ENCODE peak calls at places on chromosome 19, in six cellular contexts. One of them, this sample, is unnamed. For H3K4me1, the result is how much of the 10 kb centered on the place peaks cover.

GRCh38 chr19:13013649-13014048 is 18.4 kb downstream of the NFIX start:
- DNase-seq in HepG2: no peak
- DNase-seq in adipocyte: no peak
- DNase-seq in heart left ventricle: no peak
- DNase-seq in Panc1: no peak
- DNase-seq in CD8-positive, alpha-beta memory T cell: no peak
- DNase-seq in this sample: no peak

GRCh38 chr19:1651061-1651547 is 1.3 kb downstream of the TCF3 start:
- DNase-seq in HepG2: no peak
- DNase-seq in adipocyte: peak
- DNase-seq in heart left ventricle: no peak
- DNase-seq in Panc1: no peak
- DNase-seq in CD8-positive, alpha-beta memory T cell: peak
- DNase-seq in this sample: peak

GRCh38 chr19:38209671-38210457 is 14.2 kb downstream of the DPF1 start:
- DNase-seq in HepG2: no peak
- DNase-seq in adipocyte: peak
- DNase-seq in heart left ventricle: peak
- DNase-seq in Panc1: no peak
- DNase-seq in CD8-positive, alpha-beta memory T cell: no peak
- DNase-seq in this sample: peak

GRCh38 chr19:47280183-47280797 is 5.6 kb downstream of the INAFM1 start:
- DNase-seq in HepG2: peak
- DNase-seq in adipocyte: peak
- DNase-seq in heart left ventricle: no peak
- DNase-seq in Panc1: no peak
- DNase-seq in CD8-positive, alpha-beta memory T cell: peak
- DNase-seq in this sample: no peak

GRCh38 chr19:45938733-45939319 is 24.2 kb upstream of the NANOS2 start:
- DNase-seq in HepG2: no peak
- DNase-seq in adipocyte: no peak
- DNase-seq in heart left ventricle: no peak
- DNase-seq in Panc1: no peak
- DNase-seq in CD8-positive, alpha-beta memory T cell: no peak
- DNase-seq in this sample: no peak

GRCh38 chr19:32677657-32678056 is 2.0 kb downstream of the RGS9BP start:
- DNase-seq in HepG2: no peak
- DNase-seq in adipocyte: no peak
- DNase-seq in heart left ventricle: no peak
- DNase-seq in Panc1: no peak
- DNase-seq in CD8-positive, alpha-beta memory T cell: no peak
- DNase-seq in this sample: peak

GRCh38 chr19:47130589-47131168 is at the start of gene SAE1:
- DNase-seq in HepG2: peak
- DNase-seq in adipocyte: peak
- DNase-seq in heart left ventricle: peak
- DNase-seq in Panc1: peak
- DNase-seq in CD8-positive, alpha-beta memory T cell: peak
- DNase-seq in this sample: peak

GRCh38 chr19:39014037-39014436 is 18.3 kb downstream of the FBXO27 start:
- DNase-seq in HepG2: no peak
- DNase-seq in adipocyte: no peak
- DNase-seq in heart left ventricle: no peak
- DNase-seq in Panc1: no peak
- DNase-seq in CD8-positive, alpha-beta memory T cell: no peak
- DNase-seq in this sample: no peak

GRCh38 chr19:14081797-14082674 is 3.5 kb downstream of the C19orf67 start:
- DNase-seq in HepG2: no peak
- DNase-seq in adipocyte: peak
- DNase-seq in heart left ventricle: peak
- DNase-seq in Panc1: no peak
- DNase-seq in CD8-positive, alpha-beta memory T cell: peak
- DNase-seq in this sample: no peak

GRCh38 chr19:19297759-19298158 is 22.6 kb downstream of the SUGP1 start:
- DNase-seq in HepG2: no peak
- DNase-seq in adipocyte: no peak
- DNase-seq in heart left ventricle: no peak
- DNase-seq in Panc1: no peak
- DNase-seq in CD8-positive, alpha-beta memory T cell: no peak
- DNase-seq in this sample: no peak

GRCh38 chr19:35585844-35586243 is at the start of gene PMIS2:
- DNase-seq in HepG2: no peak
- DNase-seq in adipocyte: no peak
- DNase-seq in heart left ventricle: no peak
- DNase-seq in Panc1: no peak
- DNase-seq in CD8-positive, alpha-beta memory T cell: no peak
- DNase-seq in this sample: no peak

GRCh38 chr19:19531951-19532805 is 3.5 kb downstream of the YJEFN3 start:
- DNase-seq in HepG2: peak
- DNase-seq in adipocyte: peak
- DNase-seq in heart left ventricle: peak
- DNase-seq in Panc1: no peak
- DNase-seq in CD8-positive, alpha-beta memory T cell: peak
- DNase-seq in this sample: peak

GRCh38 chr19:57888107-57888493 is 737 bp downstream of the ZNF814 start:
- DNase-seq in HepG2: no peak
- DNase-seq in adipocyte: peak
- DNase-seq in heart left ventricle: no peak
- DNase-seq in Panc1: no peak
- DNase-seq in CD8-positive, alpha-beta memory T cell: no peak
- DNase-seq in this sample: no peak

GRCh38 chr19:49113762-49114629 is at the start of gene LIN7B:
- DNase-seq in HepG2: peak
- DNase-seq in adipocyte: peak
- DNase-seq in heart left ventricle: peak
- DNase-seq in Panc1: no peak
- DNase-seq in CD8-positive, alpha-beta memory T cell: peak
- DNase-seq in this sample: peak
- H3K4me1 ChIP-seq in HepG2: half or more
- H3K4me1 ChIP-seq in adipocyte: under half
- H3K4me1 ChIP-seq in heart left ventricle: under half
- H3K4me1 ChIP-seq in Panc1: under half
- H3K4me1 ChIP-seq in CD8-positive, alpha-beta memory T cell: under half
- H3K4me1 ChIP-seq in this sample: under half

GRCh38 chr19:4052114-4052992 is 14.3 kb downstream of the ZBTB7A start:
- DNase-seq in HepG2: peak
- DNase-seq in adipocyte: no peak
- DNase-seq in heart left ventricle: peak
- DNase-seq in Panc1: no peak
- DNase-seq in CD8-positive, alpha-beta memory T cell: peak
- DNase-seq in this sample: no peak
- H3K4me3 ChIP-seq in HepG2: peak
- H3K4me3 ChIP-seq in adipocyte: peak
- H3K4me3 ChIP-seq in heart left ventricle: no peak
- H3K4me3 ChIP-seq in Panc1: no peak
- H3K4me3 ChIP-seq in CD8-positive, alpha-beta memory T cell: no peak
- H3K4me3 ChIP-seq in this sample: no peak

GRCh38 chr19:10966809-10967208 is 6.0 kb downstream of the SMARCA4 start:
- DNase-seq in HepG2: no peak
- DNase-seq in adipocyte: no peak
- DNase-seq in heart left ventricle: no peak
- DNase-seq in Panc1: no peak
- DNase-seq in CD8-positive, alpha-beta memory T cell: no peak
- DNase-seq in this sample: no peak
- H3K4me1 ChIP-seq in HepG2: under half
- H3K4me1 ChIP-seq in adipocyte: under half
- H3K4me1 ChIP-seq in heart left ventricle: under half
- H3K4me1 ChIP-seq in Panc1: under half
- H3K4me1 ChIP-seq in CD8-positive, alpha-beta memory T cell: under half
- H3K4me1 ChIP-seq in this sample: under half

GRCh38 chr19:8333771-8334457 is 9.1 kb downstream of the KANK3 start:
- DNase-seq in HepG2: no peak
- DNase-seq in adipocyte: no peak
- DNase-seq in heart left ventricle: no peak
- DNase-seq in Panc1: no peak
- DNase-seq in CD8-positive, alpha-beta memory T cell: no peak
- DNase-seq in this sample: peak
- H3K4me3 ChIP-seq in HepG2: peak
- H3K4me3 ChIP-seq in adipocyte: no peak
- H3K4me3 ChIP-seq in heart left ventricle: peak
- H3K4me3 ChIP-seq in Panc1: no peak
- H3K4me3 ChIP-seq in CD8-positive, alpha-beta memory T cell: no peak
- H3K4me3 ChIP-seq in this sample: no peak

GRCh38 chr19:3555653-3556422 is 1.5 kb downstream of the MFSD12 start:
- DNase-seq in HepG2: no peak
- DNase-seq in adipocyte: peak
- DNase-seq in heart left ventricle: no peak
- DNase-seq in Panc1: no peak
- DNase-seq in CD8-positive, alpha-beta memory T cell: no peak
- DNase-seq in this sample: no peak
- H3K4me1 ChIP-seq in HepG2: half or more
- H3K4me1 ChIP-seq in adipocyte: under half
- H3K4me1 ChIP-seq in heart left ventricle: under half
- H3K4me1 ChIP-seq in Panc1: under half
- H3K4me1 ChIP-seq in CD8-positive, alpha-beta memory T cell: under half
- H3K4me1 ChIP-seq in this sample: under half

DNA sequence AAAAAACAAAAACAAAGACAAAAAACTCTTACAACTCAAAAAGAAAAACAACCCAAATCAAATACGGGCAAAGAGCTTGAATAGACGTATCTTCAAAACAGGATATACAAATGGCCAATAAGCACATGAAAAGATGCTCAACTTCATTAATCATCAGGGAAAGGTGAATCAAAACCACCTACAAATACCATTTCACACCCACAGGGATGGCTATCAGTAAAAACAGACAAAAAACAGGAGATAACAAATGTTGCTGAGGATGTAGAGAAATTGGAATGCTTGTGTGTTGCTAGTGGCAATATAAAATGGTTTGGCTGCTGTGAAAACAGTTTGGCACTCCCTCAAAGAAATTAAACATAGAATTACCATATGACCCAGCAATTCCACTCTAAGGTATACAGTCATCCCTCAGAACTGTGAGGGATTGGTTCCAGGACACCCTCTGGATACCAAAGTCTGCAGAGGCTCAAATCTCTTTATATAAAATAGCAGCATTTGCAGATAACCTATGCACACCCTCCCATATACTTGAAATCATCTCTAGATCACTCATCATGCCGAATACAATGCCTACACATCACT is 29.7 kb downstream of the MLLT1 start:
- DNase-seq in HepG2: no peak
- DNase-seq in adipocyte: peak
- DNase-seq in heart left ventricle: no peak
- DNase-seq in Panc1: no peak
- DNase-seq in CD8-positive, alpha-beta memory T cell: no peak
- DNase-seq in this sample: peak
- H3K4me3 ChIP-seq in HepG2: no peak
- H3K4me3 ChIP-seq in adipocyte: no peak
- H3K4me3 ChIP-seq in heart left ventricle: no peak
- H3K4me3 ChIP-seq in Panc1: no peak
- H3K4me3 ChIP-seq in CD8-positive, alpha-beta memory T cell: no peak
- H3K4me3 ChIP-seq in this sample: no peak